ENCODE peak calls at places on chromosomes 3 and 15, in six cellular contexts. A is tibial nerve; Y is cardiac muscle cell; E is HCT116; U is stomach; D is CD8-positive, alpha-beta memory T cell. S is an unnamed sample.

GRCh38 chr15:34039506-34040123 is 611 bp upstream of the AVEN start:
- DNase-seq in A (no peak), Y (peak; percentile 16), E (no peak), U (no peak), D (peak; percentile 9), S (peak; percentile 22)

GRCh38 chr3:64293121-64293520 is 67.9 kb upstream of the PRICKLE2 start:
- DNase-seq in A (no peak), Y (no peak), E (no peak), U (no peak), D (no peak), S (no peak)

GRCh38 chr3:59321881-59322540 is 272.2 kb upstream of the CFAP20DC start:
- DNase-seq in A (no peak), Y (no peak), E (no peak), U (no peak), D (no peak), S (no peak)

GRCh38 chr3:126524429-126524988 is 554 bp downstream of the CHST13 start:
- DNase-seq in A (no peak), Y (no peak), E (no peak), U (no peak), D (no peak), S (peak; percentile 86)

GRCh38 chr3:156389151-156389760 is 165.7 kb downstream of the SSR3 start:
- DNase-seq in A (no peak), Y (no peak), E (no peak), U (no peak), D (no peak), S (no peak)

GRCh38 chr3:175342196-175342595 is 483.1 kb downstream of the NAALADL2 start:
- DNase-seq in A (no peak), Y (no peak), E (no peak), U (no peak), D (no peak), S (no peak)

GRCh38 chr15:34436956-34437442 is 609 bp downstream of the GOLGA8A start:
- DNase-seq in A (no peak), Y (peak; percentile 76), E (no peak), U (peak; percentile 28), D (peak; percentile 52), S (peak; percentile 78)

GRCh38 chr3:110815008-110815583 is 256.5 kb upstream of the NECTIN3 start:
- DNase-seq in A (no peak), Y (no peak), E (peak; percentile 89), U (no peak), D (no peak), S (peak; percentile 1)

GRCh38 chr15:70437089-70437488 is 326.3 kb downstream of the UACA start:
- DNase-seq in A (no peak), Y (no peak), E (no peak), U (no peak), D (no peak), S (no peak)

GRCh38 chr15:70438776-70439175 is 324.6 kb downstream of the UACA start:
- DNase-seq in A (no peak), Y (peak; percentile 97), E (no peak), U (no peak), D (no peak), S (no peak)

GRCh38 chr15:70436428-70436827 is 326.9 kb downstream of the UACA start:
- DNase-seq in A (no peak), Y (no peak), E (no peak), U (no peak), D (no peak), S (no peak)

GRCh38 chr15:70439304-70439877 is 324.0 kb downstream of the UACA start:
- DNase-seq in A (no peak), Y (no peak), E (no peak), U (no peak), D (no peak), S (no peak)

GRCh38 chr15:70437882-70438331 is 325.5 kb downstream of the UACA start:
- DNase-seq in A (no peak), Y (peak; percentile 63), E (no peak), U (no peak), D (no peak), S (peak; percentile 65)
- H3K4me1 ChIP-seq in A (peaks cover 7% of the 10 kb centered on the region), Y (peaks cover 48% of the 10 kb centered on the region), E (no peaks in the 10 kb centered on the region), U (no peaks in the 10 kb centered on the region), D (peaks cover 26% of the 10 kb centered on the region), S (peaks cover 44% of the 10 kb centered on the region)

GRCh38 chr15:57384816-57385215 is 8.5 kb downstream of the CGNL1 start:
- DNase-seq in A (no peak), Y (no peak), E (no peak), U (no peak), D (no peak), S (no peak)
- H3K4me1 ChIP-seq in A (peaks cover 45% of the 10 kb centered on the region), Y (peaks cover 78% of the 10 kb centered on the region), E (no peaks in the 10 kb centered on the region), U (peaks cover 38% of the 10 kb centered on the region), D (no peaks in the 10 kb centered on the region), S (peaks cover 21% of the 10 kb centered on the region)

GRCh38 chr3:11290743-11291680 is 18.8 kb downstream of the ATG7 start:
- DNase-seq in A (no peak), Y (no peak), E (no peak), U (no peak), D (peak; percentile 61), S (no peak)
- H3K4me1 ChIP-seq in A (peaks cover 48% of the 10 kb centered on the region), Y (peaks cover 9% of the 10 kb centered on the region), E (peaks cover 44% of the 10 kb centered on the region), U (peaks cover 18% of the 10 kb centered on the region), D (peaks cover 50% of the 10 kb centered on the region), S (peaks cover 50% of the 10 kb centered on the region)

GRCh38 chr15:65916664-65917406 is 47.5 kb downstream of the RAB11A start:
- DNase-seq in A (no peak), Y (peak; percentile 85), E (no peak), U (peak; percentile 71), D (no peak), S (peak; percentile 91)

GRCh38 chr15:65916041-65916663 is 46.9 kb downstream of the RAB11A start:
- DNase-seq in A (no peak), Y (no peak), E (no peak), U (no peak), D (no peak), S (no peak)

GRCh38 chr15:65918357-65918920 is 49.1 kb downstream of the RAB11A start:
- DNase-seq in A (no peak), Y (no peak), E (no peak), U (no peak), D (no peak), S (no peak)

GRCh38 chr15:65917936-65918335 is 48.6 kb downstream of the RAB11A start:
- DNase-seq in A (no peak), Y (no peak), E (no peak), U (no peak), D (no peak), S (no peak)

GRCh38 chr15:65917407-65917756 is 48.1 kb downstream of the RAB11A start:
- DNase-seq in A (no peak), Y (no peak), E (no peak), U (no peak), D (no peak), S (no peak)
- H3K4me1 ChIP-seq in A (peaks cover 19% of the 10 kb centered on the region), Y (no peaks in the 10 kb centered on the region), E (no peaks in the 10 kb centered on the region), U (peaks cover 3% of the 10 kb centered on the region), D (no peaks in the 10 kb centered on the region), S (peaks cover 27% of the 10 kb centered on the region)

GRCh38 chr3:152438706-152439105 is 170.0 kb downstream of the MBNL1 start:
- DNase-seq in A (no peak), Y (no peak), E (no peak), U (no peak), D (no peak), S (peak; percentile 20)
- H3K4me1 ChIP-seq in A (peaks cover 70% of the 10 kb centered on the region), Y (peaks cover 29% of the 10 kb centered on the region), E (peaks cover 5% of the 10 kb centered on the region), U (peaks cover 25% of the 10 kb centered on the region), D (peaks cover 54% of the 10 kb centered on the region), S (peaks cover 30% of the 10 kb centered on the region)

GRCh38 chr3:141429371-141430035 is 57.3 kb upstream of the RASA2 start:
- DNase-seq in A (no peak), Y (peak; percentile 59), E (no peak), U (no peak), D (no peak), S (no peak)
- H3K4me1 ChIP-seq in A (peaks cover 89% of the 10 kb centered on the region), Y (peaks cover 59% of the 10 kb centered on the region), E (no peaks in the 10 kb centered on the region), U (peaks cover 57% of the 10 kb centered on the region), D (peaks cover 14% of the 10 kb centered on the region), S (peaks cover 13% of the 10 kb centered on the region)

DNA sequence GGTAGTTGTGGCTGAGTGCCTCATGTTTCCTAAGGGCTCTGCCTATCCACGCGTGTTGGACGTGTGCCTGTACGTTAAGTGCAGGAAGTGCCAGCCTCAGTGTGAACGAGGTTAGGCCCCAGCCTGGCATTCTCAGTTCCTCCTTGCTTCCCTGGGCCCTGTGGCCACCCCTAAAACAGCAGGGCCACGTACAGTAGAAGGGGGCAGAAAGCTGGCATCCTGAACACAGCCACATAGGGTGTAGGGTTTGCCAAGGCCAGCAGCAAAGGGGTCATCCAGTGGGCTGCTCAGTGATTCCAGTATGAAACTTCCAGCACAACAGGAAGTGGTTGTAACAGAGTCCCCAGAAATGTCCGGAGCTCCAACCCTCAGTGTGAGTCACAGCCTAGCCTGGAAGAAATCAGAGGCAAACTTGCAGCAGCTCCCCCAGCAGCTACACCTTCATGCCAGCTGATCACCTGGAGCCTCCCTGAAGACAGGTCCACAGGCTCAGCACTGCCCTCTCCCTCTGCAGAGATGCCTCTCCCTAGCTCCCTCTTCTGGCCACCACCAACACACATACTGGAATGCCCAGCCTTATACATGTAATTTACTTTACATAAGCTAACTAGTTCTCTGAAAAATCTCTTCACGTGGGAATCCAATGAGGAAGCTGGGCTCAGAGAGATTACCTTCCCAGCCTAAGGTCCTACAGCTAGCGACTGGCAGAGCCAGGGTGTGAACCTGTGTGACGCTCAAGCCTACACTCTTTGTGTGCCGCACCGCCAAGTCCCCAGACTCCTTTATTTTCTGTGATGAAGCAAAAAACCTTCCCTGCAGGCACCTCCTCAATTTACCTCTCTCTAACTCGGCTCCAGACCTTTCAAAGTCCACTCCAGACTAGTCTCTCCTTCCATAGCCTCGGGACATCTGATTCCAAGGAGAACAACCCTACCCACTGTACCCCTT is 26.6 kb downstream of the ILDR1 start:
- DNase-seq in A (peak; percentile 20), Y (peak; percentile 68), E (peak; percentile 53), U (peak; percentile 64), D (peak; percentile 7), S (peak; percentile 61)
- H3K4me1 ChIP-seq in A (peaks cover 9% of the 10 kb centered on the region), Y (no peaks in the 10 kb centered on the region), E (peaks cover 15% of the 10 kb centered on the region), U (no peaks in the 10 kb centered on the region), D (no peaks in the 10 kb centered on the region), S (no peaks in the 10 kb centered on the region)

GRCh38 chr15:40252438-40253178 is 13.7 kb downstream of the PAK6 start:
- DNase-seq in A (no peak), Y (peak; percentile 54), E (peak; percentile 42), U (peak; percentile 70), D (peak; percentile 4), S (peak; percentile 87)
- H3K4me1 ChIP-seq in A (peaks cover 21% of the 10 kb centered on the region), Y (peaks cover 18% of the 10 kb centered on the region), E (peaks cover 37% of the 10 kb centered on the region), U (peaks cover 12% of the 10 kb centered on the region), D (peaks cover 7% of the 10 kb centered on the region), S (peaks cover 13% of the 10 kb centered on the region)

GRCh38 chr3:52432225-52432624 is 12.7 kb downstream of the SEMA3G start:
- DNase-seq in A (no peak), Y (no peak), E (no peak), U (no peak), D (no peak), S (no peak)
- H3K4me1 ChIP-seq in A (peaks cover 56% of the 10 kb centered on the region), Y (peaks cover 25% of the 10 kb centered on the region), E (no peaks in the 10 kb centered on the region), U (no peaks in the 10 kb centered on the region), D (no peaks in the 10 kb centered on the region), S (peaks cover 7% of the 10 kb centered on the region)

S was measured in SK-N-SH.